ENCODE peak calls at places on chromosomes 2 and 18, in four cellular contexts. X, G, D and K are unnamed samples.

GRCh38 chr2:2662037-2662846 is 331.2 kb upstream of the MYT1L start:
- DNase-seq in G (no peak), D (no peak), X (no peak), K (no peak)

GRCh38 chr2:61978522-61978921 is 73.0 kb downstream of the COMMD1 start:
- DNase-seq in D (peak), G (no peak), X (no peak), K (no peak)

GRCh38 chr2:134080759-134081158 is 173.1 kb upstream of the MGAT5 start:
- DNase-seq in D (no peak), G (no peak), X (no peak), K (no peak)

GRCh38 chr2:223944166-223944703 is 900 bp downstream of the WDFY1 start:
- DNase-seq in G (peak), X (peak), D (no peak), K (no peak)

GRCh38 chr2:177916342-177916741 is 156.2 kb downstream of the PDE11A start:
- DNase-seq in G (no peak), D (no peak), X (no peak), K (no peak)

GRCh38 chr2:144648837-144649485 is 129.0 kb upstream of the ZEB2 start:
- DNase-seq in D (no peak), X (no peak), G (no peak), K (no peak)

GRCh38 chr2:149732001-149732685 is 144.6 kb upstream of the MMADHC start:
- DNase-seq in G (no peak), D (no peak), X (no peak), K (no peak)

GRCh38 chr2:101380376-101380775 is 6.9 kb downstream of the CREG2 start:
- DNase-seq in D (no peak), G (no peak), X (peak), K (no peak)

GRCh38 chr2:40451926-40452605 is at the start of gene SLC8A1:
- DNase-seq in X (peak), G (no peak), D (peak), K (no peak)

GRCh38 chr18:11389281-11389680 is 220.1 kb upstream of the SLC35G4 start:
- DNase-seq in D (no peak), X (no peak), G (no peak), K (no peak)

GRCh38 chr2:101151141-101151858 is at the start of gene TBC1D8:
- DNase-seq in D (peak), X (peak), G (peak), K (peak)

GRCh38 chr2:240463866-240464481 is 28.5 kb downstream of the GPC1 start:
- DNase-seq in D (no peak), G (no peak), X (peak), K (peak)

GRCh38 chr18:67117804-67118203 is 398.7 kb downstream of the DSEL start:
- DNase-seq in D (no peak), X (no peak), G (no peak), K (no peak)

GRCh38 chr2:189609423-189609816 is 28.8 kb upstream of the SLC40A1 start:
- DNase-seq in G (no peak), X (no peak), D (no peak), K (no peak)

GRCh38 chr2:71682341-71682740 is 229.0 kb downstream of the DYSF start:
- DNase-seq in G (no peak), D (no peak), X (no peak), K (no peak)

DNA sequence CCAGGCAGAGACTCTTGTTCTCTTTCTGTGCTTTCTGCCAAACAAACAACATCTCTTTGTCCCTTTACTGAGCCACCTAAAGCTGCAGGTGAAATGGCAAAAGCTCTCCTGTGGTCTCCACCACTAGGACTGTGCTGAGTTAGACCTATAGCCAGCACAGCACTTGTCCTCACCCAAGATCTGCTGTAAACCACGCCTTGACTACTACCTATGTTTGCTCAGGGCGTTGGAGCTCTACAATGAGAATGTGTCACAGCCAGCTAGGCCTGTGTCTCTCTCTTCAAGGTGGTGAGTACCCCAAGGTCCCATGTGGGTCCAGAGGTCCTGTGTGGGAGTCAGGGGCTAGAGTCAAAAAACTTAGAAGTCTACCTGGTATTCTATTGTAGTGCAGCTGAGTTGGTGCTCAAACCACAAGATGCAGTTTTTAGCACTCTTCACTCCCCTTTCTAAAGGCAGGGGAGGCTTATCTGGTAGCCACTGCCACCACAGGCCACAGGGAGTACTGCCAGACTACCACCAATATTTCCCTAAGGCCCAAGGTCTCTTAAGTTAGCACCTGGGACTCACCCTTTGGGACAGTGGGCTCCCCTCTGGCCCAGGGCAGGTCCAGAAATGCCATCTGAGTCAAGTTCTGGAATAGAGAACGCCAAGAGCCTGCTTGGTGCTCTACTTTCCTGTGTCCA is 96.8 kb upstream of the RPRM start:
- DNase-seq in X (no peak), G (no peak), D (no peak), K (no peak)
- TF ChIP-seq CTCF in X (no peak), G (no peak), D (no peak), K (no peak)

DNA sequence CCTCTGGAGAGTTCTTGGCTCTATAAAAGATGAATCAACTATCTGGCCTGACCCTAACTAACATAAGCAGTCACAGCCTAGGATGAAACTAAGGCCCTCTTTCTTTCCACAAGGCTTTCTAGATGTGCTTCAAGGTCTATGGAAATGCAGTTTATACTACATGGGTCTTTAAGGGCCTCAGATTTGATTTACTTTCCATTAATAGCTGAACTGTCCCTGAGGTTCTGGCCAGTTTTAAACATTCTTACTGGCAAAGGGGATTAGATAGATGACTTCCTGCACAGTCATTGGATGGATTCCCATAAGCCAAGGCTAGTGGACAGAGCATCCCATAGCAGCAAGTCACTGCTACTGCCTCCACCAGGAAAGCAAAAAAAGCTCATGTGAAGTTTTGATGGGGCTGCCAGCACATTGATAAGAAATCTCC is 38.1 kb upstream of the LCLAT1 start:
- DNase-seq in X (no peak), D (no peak), G (no peak), K (no peak)
- TF ChIP-seq CTCF in X (no peak), D (no peak), G (no peak), K (no peak)

DNA sequence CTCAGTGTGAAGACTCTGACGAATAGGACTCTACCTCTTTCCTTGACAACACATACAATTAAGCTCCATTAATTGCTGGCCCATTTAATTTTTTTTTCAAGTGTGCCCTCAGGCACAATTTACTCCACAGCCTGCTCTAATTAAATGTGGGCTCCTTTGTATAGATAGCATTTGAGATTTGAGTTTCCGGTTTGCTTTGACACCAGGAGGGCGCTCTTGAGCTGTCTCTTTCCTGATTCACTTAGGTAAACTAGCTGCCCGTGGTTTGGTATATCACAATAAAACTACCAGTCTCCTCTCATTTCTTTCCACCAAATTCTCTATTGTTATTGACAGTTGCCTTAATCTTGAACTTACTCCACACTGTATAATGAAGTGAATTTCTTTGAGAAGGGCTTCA is 666.0 kb downstream of the DSC3 start:
- DNase-seq in X (no peak), D (no peak), G (no peak), K (no peak)
- TF ChIP-seq CTCF in X (no peak), D (peak), G (no peak), K (no peak)

GRCh38 chr18:25016666-25017065 is 335.3 kb downstream of the ZNF521 start:
- DNase-seq in G (no peak), D (no peak), X (no peak), K (no peak)
- TF ChIP-seq CTCF in G (no peak), D (no peak), X (no peak), K (no peak)

GRCh38 chr2:21372654-21373053 is 248.9 kb downstream of the TDRD15 start:
- DNase-seq in D (peak), X (no peak), G (no peak), K (no peak)
- TF ChIP-seq CTCF in D (peak), X (no peak), G (no peak), K (no peak)

GRCh38 chr2:231191896-231192872 is 6.2 kb upstream of the ARMC9 start:
- DNase-seq in X (peak), D (no peak), G (no peak), K (no peak)
- TF ChIP-seq CTCF in X (peak), D (peak), G (no peak), K (no peak)

GRCh38 chr2:120463527-120463926 is 117.6 kb downstream of the INHBB start:
- DNase-seq in D (no peak), G (no peak), X (no peak), K (no peak)
- TF ChIP-seq CTCF in D (no peak), G (no peak), X (no peak), K (no peak)

GRCh38 chr2:208407667-208408066 is 1.1 kb downstream of the PTH2R start:
- DNase-seq in X (no peak), G (no peak), D (peak), K (no peak)
- TF ChIP-seq CTCF in X (no peak), G (no peak), D (peak), K (no peak)

GRCh38 chr2:10022886-10023662 is 20.3 kb upstream of the KLF11 start:
- DNase-seq in X (no peak), G (no peak), D (no peak), K (no peak)
- TF ChIP-seq CTCF in X (no peak), G (no peak), D (no peak), K (no peak)

GRCh38 chr2:206068207-206068606 is 17.8 kb downstream of the INO80D start:
- DNase-seq in X (no peak), D (no peak), G (no peak), K (no peak)

GRCh38 chr2:206063635-206064034 is 22.3 kb downstream of the INO80D start:
- DNase-seq in X (no peak), G (no peak), D (no peak), K (no peak)

GRCh38 chr2:206064077-206064476 is 21.9 kb downstream of the INO80D start:
- DNase-seq in X (no peak), G (no peak), D (no peak), K (no peak)

GRCh38 chr2:206062724-206063123 is 23.2 kb downstream of the INO80D start:
- DNase-seq in D (no peak), X (no peak), G (no peak), K (no peak)
- TF ChIP-seq CTCF in D (no peak), X (no peak), G (no peak), K (no peak)